ENCODE peak calls at places on chromosomes 4 and X, in ten cellular contexts. H, I, L, M, K, Y, O, S, A and F are unnamed samples.
A peak's percentile ranks its signal among the peaks of the same experiment; 100 is the strongest.

GRCh38 chrX:25600776-25601175 is 537.4 kb upstream of the MAGEB18 start:
- DNase-seq in O (peak; percentile 81), A (peak; percentile 6), K (no peak), S (no peak), L (peak; percentile 60), Y (no peak), I (no peak), M (no peak), H (no peak), F (no peak)

GRCh38 chr4:170008376-170008775 is 17.8 kb downstream of the MFAP3L start:
- DNase-seq in K (no peak), M (no peak), O (no peak), S (no peak), I (no peak), L (peak; percentile 19), H (no peak), A (no peak), Y (no peak), F (peak; percentile 11)

GRCh38 chr4:67687639-67688038 is 13.3 kb downstream of the UBA6 start:
- DNase-seq in S (no peak), K (no peak), I (no peak), A (peak; percentile 79), L (peak; percentile 68), H (no peak), M (no peak), O (peak; percentile 35), Y (peak; percentile 28), F (peak; percentile 51)

GRCh38 chr4:174214102-174214878 is 69.2 kb downstream of the FBXO8 start:
- DNase-seq in A (no peak), O (no peak), Y (no peak), S (no peak), M (no peak), K (no peak), L (no peak), H (no peak), I (no peak), F (no peak)

GRCh38 chrX:40012039-40012799 is 85.5 kb downstream of the BCOR start:
- DNase-seq in A (peak; percentile 71), S (no peak), Y (no peak), L (peak; percentile 71), O (peak; percentile 31), I (peak; percentile 41), K (peak; percentile 23), M (peak; percentile 64), H (no peak), F (peak; percentile 48)

GRCh38 chrX:67587946-67588624 is 44.3 kb downstream of the AR start:
- DNase-seq in L (no peak), O (peak; percentile 24), S (no peak), Y (no peak), H (no peak), K (no peak), M (no peak), I (peak; percentile 14), A (no peak), F (no peak)

GRCh38 chr4:38529189-38530115 is 134.5 kb upstream of the KLF3 start:
- DNase-seq in H (no peak), K (peak; percentile 20), L (no peak), M (peak; percentile 76), O (no peak), I (no peak), A (no peak), Y (no peak), S (no peak), F (no peak)

GRCh38 chr4:183722738-183723560 is 63.9 kb downstream of the TRAPPC11 start:
- DNase-seq in S (peak; percentile 71), A (peak; percentile 4), Y (no peak), K (peak; percentile 63), I (peak; percentile 52), O (peak; percentile 19), L (peak; percentile 26), M (peak; percentile 82), H (peak; percentile 35), F (peak; percentile 29)

GRCh38 chrX:130772313-130773140 is 130.5 kb downstream of the ENOX2 start:
- DNase-seq in H (no peak), K (no peak), I (no peak), A (peak; percentile 73), Y (peak; percentile 32), M (no peak), L (peak; percentile 53), O (peak; percentile 54), S (no peak), F (peak; percentile 79)

GRCh38 chrX:103831342-103831802 is 685 bp downstream of the RAB9B start:
- DNase-seq in H (peak; percentile 29), L (no peak), M (no peak), K (no peak), O (peak; percentile 36), A (no peak), I (no peak), S (no peak), Y (no peak), F (peak; percentile 13)

GRCh38 chrX:133897593-133898163 is 87.7 kb downstream of the GPC3 start:
- DNase-seq in K (no peak), Y (no peak), I (no peak), O (no peak), M (no peak), L (peak; percentile 6), H (no peak), A (no peak), S (no peak), F (no peak)

GRCh38 chr4:183620421-183620820 is 38.6 kb downstream of the RWDD4 start:
- DNase-seq in S (no peak), O (no peak), L (no peak), H (no peak), A (no peak), K (no peak), Y (no peak), I (no peak), M (no peak), F (no peak)

GRCh38 chr4:26325191-26325590 is 4.4 kb downstream of the RBPJ start:
- DNase-seq in S (no peak), H (no peak), A (peak; percentile 67), L (peak; percentile 76), I (no peak), K (no peak), Y (no peak), O (peak; percentile 67), M (no peak), F (peak; percentile 50)

GRCh38 chr4:67746797-67747495 is 7.2 kb downstream of the GNRHR start:
- DNase-seq in A (peak; percentile 51), I (no peak), H (no peak), M (no peak), Y (no peak), S (no peak), O (peak; percentile 67), K (no peak), L (peak; percentile 63), F (peak; percentile 45)

GRCh38 chr4:147969573-147969972 is 237.7 kb downstream of the ARHGAP10 start:
- DNase-seq in M (no peak), L (no peak), I (no peak), K (no peak), A (no peak), S (no peak), O (no peak), Y (no peak), H (no peak), F (no peak)

GRCh38 chrX:15496809-15497208 is 3.7 kb upstream of the PIR start:
- DNase-seq in K (no peak), I (no peak), O (no peak), L (no peak), S (no peak), A (no peak), H (no peak), Y (no peak), M (no peak), F (no peak)

GRCh38 chr4:177315767-177316490 is 6.3 kb downstream of the NEIL3 start:
- DNase-seq in Y (no peak), L (no peak), S (no peak), H (no peak), I (no peak), M (no peak), K (no peak), A (no peak), O (peak; percentile 43), F (no peak)

GRCh38 chr4:80989921-80990544 is 40.5 kb upstream of the BMP3 start:
- DNase-seq in I (no peak), A (peak; percentile 73), H (no peak), L (peak; percentile 85), S (no peak), K (no peak), M (no peak), O (peak; percentile 84), Y (peak; percentile 47), F (peak; percentile 78)

DNA sequence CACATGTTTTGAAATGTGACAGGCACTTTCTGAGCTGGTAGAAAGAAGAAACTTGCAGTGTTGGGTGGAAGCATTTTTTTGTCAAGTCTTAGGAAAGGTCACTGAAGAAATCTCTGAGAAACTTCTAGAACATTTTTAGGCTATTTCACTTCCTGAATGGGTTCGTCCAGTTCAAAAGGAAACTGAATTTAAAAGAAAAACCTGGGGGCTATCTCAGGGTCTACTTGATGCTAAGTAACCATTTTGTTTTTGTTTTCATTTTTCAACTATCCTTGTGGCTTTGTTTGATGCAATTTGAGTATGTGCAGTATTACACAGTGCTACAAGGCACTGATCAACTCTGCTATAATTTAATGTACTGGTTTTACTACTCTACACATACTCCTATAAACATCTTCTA is 34.0 kb upstream of the AMOT start:
- DNase-seq in H (no peak), S (no peak), O (no peak), K (no peak), I (no peak), A (no peak), L (no peak), M (no peak), Y (no peak), F (no peak)
- TF ChIP-seq CTCF in H (no peak), S (no peak), O (no peak), K (no peak), I (no peak), A (no peak), L (no peak), M (no peak), Y (no peak), F (no peak)

DNA sequence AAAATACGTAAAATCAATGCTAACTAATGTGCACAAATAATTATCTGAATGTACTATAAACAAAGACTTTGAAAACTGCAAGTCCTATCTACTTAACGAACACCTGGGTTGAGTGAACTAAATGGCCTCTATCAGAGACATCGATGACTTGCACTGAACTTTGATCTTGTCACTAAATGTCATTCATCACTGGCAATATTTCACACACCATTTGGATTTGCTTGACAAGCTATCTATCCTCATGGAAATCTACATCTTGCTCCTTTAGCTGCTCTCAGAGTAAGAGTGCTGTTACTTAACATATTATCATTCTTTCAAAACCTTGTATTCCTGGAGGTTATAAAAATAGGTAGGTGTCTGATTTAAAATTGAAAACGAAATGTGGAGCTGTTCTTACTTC is 289.3 kb downstream of the TLL1 start:
- DNase-seq in L (no peak), H (no peak), S (no peak), I (no peak), O (no peak), M (no peak), Y (no peak), A (no peak), K (no peak), F (no peak)
- TF ChIP-seq CTCF in L (no peak), H (no peak), S (no peak), I (no peak), O (no peak), M (no peak), Y (no peak), A (no peak), K (no peak), F (no peak)

GRCh38 chr4:48445704-48446103 is 37.4 kb upstream of the SLC10A4 start:
- DNase-seq in O (peak; percentile 43), S (no peak), A (peak; percentile 12), I (no peak), M (no peak), K (no peak), H (no peak), Y (no peak), L (peak; percentile 47), F (peak; percentile 27)
- TF ChIP-seq CTCF in O (peak; percentile 59), S (no peak), A (peak; percentile 47), I (peak; percentile 52), M (peak; percentile 33), K (peak; percentile 70), H (no peak), Y (peak; percentile 38), L (peak; percentile 54), F (peak; percentile 85)

GRCh38 chr4:112766422-112766821 is 129.5 kb downstream of the LARP7 start:
- DNase-seq in S (no peak), I (no peak), M (no peak), H (no peak), Y (peak; percentile 1), L (peak; percentile 65), O (peak; percentile 58), A (peak; percentile 17), K (no peak), F (peak; percentile 34)
- TF ChIP-seq CTCF in S (no peak), I (no peak), M (no peak), H (no peak), Y (peak; percentile 65), L (peak; percentile 75), O (peak; percentile 67), A (peak; percentile 39), K (peak; percentile 28), F (peak; percentile 71)